ENCODE peak calls at places on chromosomes 4 and X, in eight cellular contexts. W, H, C, A, U, X, D and R are unnamed samples.

GRCh38 chr4:183658362-183659028 is 490 bp downstream of the RWDD4 start:
- DNase-seq in D (peak; percentile 22), U (peak; percentile 32), C (peak; percentile 54), H (no peak), A (no peak), W (no peak), X (no peak), R (peak; percentile 22)

GRCh38 chrX:79325263-79325958 is 41.7 kb downstream of the ITM2A start:
- DNase-seq in X (no peak), D (no peak), C (no peak), H (no peak), A (no peak), U (peak; percentile 48), W (no peak), R (no peak)

GRCh38 chr4:165700855-165701254 is 172.2 kb upstream of the TLL1 start:
- DNase-seq in H (peak; percentile 25), X (no peak), C (no peak), U (peak; percentile 50), W (no peak), A (no peak), D (no peak), R (no peak)

GRCh38 chr4:151133311-151133710 is 33.9 kb downstream of the RPS3A start:
- DNase-seq in D (no peak), X (no peak), W (no peak), A (no peak), H (no peak), U (no peak), C (no peak), R (no peak)

GRCh38 chrX:39327255-39327654 is 526.0 kb downstream of the MID1IP1 start:
- DNase-seq in D (no peak), A (no peak), X (no peak), U (no peak), W (no peak), C (no peak), H (no peak), R (no peak)

GRCh38 chr4:113328514-113328913 is 279.1 kb downstream of the ANK2 start:
- DNase-seq in A (no peak), C (no peak), W (no peak), D (peak; percentile 11), U (peak; percentile 62), X (no peak), H (peak; percentile 52), R (no peak)

GRCh38 chrX:56498756-56499155 is 64.7 kb upstream of the UBQLN2 start:
- DNase-seq in U (no peak), D (no peak), A (no peak), H (no peak), C (no peak), X (no peak), W (no peak), R (no peak)

GRCh38 chrX:80335062-80335830 is 85.0 kb upstream of the TENT5D start:
- DNase-seq in W (no peak), D (no peak), A (no peak), C (peak; percentile 74), U (peak; percentile 81), X (no peak), H (no peak), R (no peak)

GRCh38 chr4:48445704-48446103 is 37.4 kb upstream of the SLC10A4 start:
- DNase-seq in W (no peak), U (no peak), H (no peak), A (no peak), C (no peak), X (no peak), D (peak; percentile 52), R (no peak)

GRCh38 chr4:17142232-17142711 is 243.8 kb upstream of the LDB2 start:
- DNase-seq in H (no peak), W (peak; percentile 93), C (no peak), A (no peak), D (peak; percentile 93), U (no peak), X (no peak), R (no peak)

GRCh38 chr4:153683763-153684181 is 308 bp upstream of the TLR2 start:
- DNase-seq in W (no peak), X (no peak), H (no peak), A (no peak), C (no peak), U (no peak), D (no peak), R (no peak)

GRCh38 chrX:15854080-15854655 is 445 bp downstream of the AP1S2 start:
- DNase-seq in D (no peak), X (peak; percentile 62), H (peak; percentile 75), A (peak; percentile 80), C (peak; percentile 69), W (no peak), U (peak; percentile 57), R (peak; percentile 25)

GRCh38 chr4:127622923-127623754 is 9.6 kb upstream of the INTU start:
- DNase-seq in U (peak; percentile 86), H (no peak), A (peak; percentile 75), X (no peak), D (no peak), W (no peak), C (peak; percentile 36), R (no peak)

DNA sequence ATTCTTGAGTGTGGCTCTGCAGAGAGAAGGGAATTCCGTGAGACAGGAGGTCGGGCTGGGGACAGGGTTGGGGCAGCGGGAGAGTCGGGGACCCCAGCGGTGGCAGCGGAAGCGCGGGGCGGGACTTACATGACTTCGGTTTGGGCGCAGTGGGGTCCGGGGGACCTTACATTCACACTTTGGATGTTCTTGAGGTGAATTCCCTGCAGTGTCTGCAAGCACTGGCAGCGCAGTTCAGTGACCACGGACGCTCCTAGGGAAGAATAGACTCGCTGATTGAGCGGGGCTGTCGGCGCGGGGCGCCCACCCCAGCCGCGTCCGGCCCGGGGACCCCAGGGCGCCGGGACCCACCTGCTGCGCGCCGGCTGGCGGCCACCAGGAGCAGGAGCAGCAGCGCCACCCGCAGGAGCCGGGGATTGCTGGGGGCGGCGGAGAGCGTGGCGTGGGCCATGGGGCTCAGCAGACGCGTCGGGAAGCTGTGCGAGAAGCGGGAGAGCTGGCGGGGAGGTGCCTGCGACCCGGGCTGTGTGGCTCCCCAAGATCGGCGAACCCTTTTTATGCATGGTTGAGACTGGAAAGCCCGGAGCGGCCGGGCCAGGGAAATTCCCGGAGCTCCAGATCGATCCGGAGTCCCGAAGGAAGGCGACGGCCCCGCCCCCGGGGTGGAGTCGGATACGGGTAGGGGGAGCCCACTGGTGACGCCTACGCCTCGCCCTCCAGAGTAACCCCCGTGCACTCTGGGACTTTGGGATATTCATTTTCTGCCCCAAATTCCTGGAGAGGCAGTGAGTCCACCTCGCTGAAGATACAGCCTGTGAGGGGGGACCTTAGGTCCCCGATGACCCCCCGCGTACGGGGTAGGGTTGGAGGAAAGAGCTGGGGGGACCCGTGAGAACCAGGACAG is at the start of gene CXCL3:
- DNase-seq in C (peak; percentile 39), U (peak; percentile 76), W (no peak), D (peak; percentile 85), A (peak; percentile 79), H (peak; percentile 76), X (no peak), R (peak; percentile 45)
- TF ChIP-seq CTCF in C (no peak), U (peak; percentile 56), W (peak; percentile 14), D (no peak), A (peak; percentile 65), H (peak; percentile 32), X (no peak), R (no peak)

GRCh38 chrX:150446151-150446550 is 83.0 kb downstream of the MAMLD1 start:
- DNase-seq in X (no peak), A (no peak), W (no peak), D (no peak), C (no peak), U (no peak), H (peak; percentile 33), R (no peak)

GRCh38 chrX:150450519-150451177 is 87.5 kb downstream of the MAMLD1 start:
- DNase-seq in A (no peak), W (no peak), U (no peak), D (no peak), C (no peak), H (no peak), X (no peak), R (no peak)

GRCh38 chrX:150446995-150447394 is 83.9 kb downstream of the MAMLD1 start:
- DNase-seq in H (no peak), U (no peak), X (no peak), W (no peak), C (no peak), D (peak; percentile 11), A (no peak), R (no peak)

GRCh38 chrX:150451953-150452352 is 88.8 kb downstream of the MAMLD1 start:
- DNase-seq in W (no peak), U (no peak), C (no peak), A (no peak), D (no peak), X (no peak), H (no peak), R (no peak)

GRCh38 chrX:150449313-150449712 is 86.2 kb downstream of the MAMLD1 start:
- DNase-seq in W (no peak), A (no peak), C (no peak), X (no peak), H (no peak), D (no peak), U (no peak), R (no peak)
- TF ChIP-seq CTCF in W (no peak), A (no peak), C (no peak), X (no peak), H (peak; percentile 58), D (no peak), U (peak; percentile 41), R (no peak)

DNA sequence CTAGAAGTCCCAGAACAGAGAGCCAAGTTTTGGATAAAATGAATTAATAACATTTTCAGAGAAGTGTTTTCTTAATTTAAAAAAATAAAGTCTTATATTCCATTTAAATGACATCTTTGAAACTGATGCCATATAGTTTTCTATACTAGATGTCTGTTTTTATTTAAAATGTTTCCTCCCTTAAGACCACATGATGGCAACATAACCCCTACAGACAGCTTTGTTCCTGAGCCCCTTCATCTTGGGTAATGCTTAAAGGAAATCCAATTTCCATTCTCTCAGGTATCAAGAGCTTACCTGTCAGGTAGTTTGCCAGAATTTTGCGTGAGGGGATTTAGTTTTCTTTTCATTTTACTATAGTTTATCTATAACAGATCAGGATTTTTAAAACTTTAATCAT is 181.4 kb upstream of the UGT8 start:
- DNase-seq in D (no peak), H (no peak), U (no peak), C (no peak), W (no peak), A (no peak), X (no peak), R (no peak)
- TF ChIP-seq CTCF in D (no peak), H (no peak), U (peak; percentile 70), C (no peak), W (no peak), A (peak; percentile 50), X (no peak), R (no peak)

GRCh38 chr4:54526560-54526959 is 131.2 kb upstream of the KIT start:
- DNase-seq in D (no peak), H (no peak), C (no peak), W (no peak), X (no peak), A (no peak), U (no peak), R (no peak)

GRCh38 chr4:54525602-54526001 is 132.2 kb upstream of the KIT start:
- DNase-seq in W (peak; percentile 37), A (no peak), H (no peak), X (no peak), U (no peak), C (no peak), D (peak; percentile 94), R (no peak)

DNA sequence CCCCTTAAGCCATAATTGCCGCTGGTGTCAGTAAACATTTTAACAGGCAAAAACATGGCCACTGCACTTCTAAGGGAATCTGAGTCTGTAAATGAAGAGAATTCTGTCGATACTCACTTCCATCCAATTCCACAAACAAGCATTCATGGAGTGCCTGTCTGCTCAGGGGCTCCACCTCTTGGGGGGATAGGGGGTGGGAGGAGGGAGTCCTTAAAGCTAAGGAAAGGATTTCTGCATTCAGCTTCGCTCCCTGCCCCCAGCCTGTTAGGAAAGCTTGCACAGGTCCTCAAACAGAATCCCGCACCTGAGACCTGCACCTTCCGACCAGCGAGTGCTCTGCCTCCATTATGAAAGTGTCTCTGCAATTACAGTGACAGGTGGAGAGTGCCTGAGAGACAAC is 130.2 kb upstream of the KIT start:
- DNase-seq in C (no peak), A (no peak), U (no peak), X (no peak), D (no peak), W (no peak), H (no peak), R (no peak)
- TF ChIP-seq CTCF in C (no peak), A (no peak), U (peak; percentile 24), X (no peak), D (no peak), W (no peak), H (no peak), R (no peak)